ENCODE peak calls at places on chromosome 15, in nine cellular contexts. D, W, I, Y, L, P, X, N and C are unnamed samples.

GRCh38 chr15:23806980-23807379 is 119.9 kb upstream of the NDN start:
- DNase-seq in L (no peak), D (no peak), I (no peak), W (no peak), N (no peak), Y (no peak), P (no peak), X (no peak), C (no peak)

GRCh38 chr15:78750566-78750965 is 60.7 kb downstream of the ADAMTS7 start:
- DNase-seq in W (no peak), N (no peak), L (no peak), D (peak; percentile 12), I (no peak), P (no peak), X (no peak), Y (no peak), C (peak; percentile 12)

GRCh38 chr15:25242957-25243799 is 195.6 kb downstream of the UBE3A start:
- DNase-seq in L (no peak), W (no peak), I (peak; percentile 12), D (no peak), Y (no peak), P (peak; percentile 6), X (no peak), N (no peak), C (peak; percentile 72)

GRCh38 chr15:71136159-71137137 is 21.2 kb downstream of the THSD4 start:
- DNase-seq in Y (peak; percentile 94), N (peak; percentile 50), L (no peak), W (no peak), D (peak; percentile 75), X (no peak), P (no peak), I (no peak), C (no peak)

GRCh38 chr15:98076021-98076816 is 115.7 kb downstream of the ARRDC4 start:
- DNase-seq in P (no peak), L (no peak), D (peak; percentile 1), X (no peak), Y (no peak), I (no peak), N (no peak), W (no peak), C (peak; percentile 74)

GRCh38 chr15:70302360-70302759 is 204.6 kb upstream of the TLE3 start:
- DNase-seq in D (no peak), Y (no peak), L (no peak), W (no peak), I (no peak), P (no peak), X (no peak), N (no peak), C (no peak)

GRCh38 chr15:92226020-92226612 is 167.6 kb upstream of the ST8SIA2 start:
- DNase-seq in Y (no peak), L (no peak), P (no peak), I (no peak), X (no peak), N (no peak), D (no peak), W (no peak), C (no peak)

GRCh38 chr15:84818221-84819131 is 1.3 kb downstream of the ALPK3 start:
- DNase-seq in Y (peak; percentile 61), P (no peak), L (no peak), W (no peak), D (peak; percentile 17), N (no peak), X (no peak), I (no peak), C (no peak)

GRCh38 chr15:88918738-88919137 is 5.6 kb upstream of the MFGE8 start:
- DNase-seq in Y (peak; percentile 98), P (no peak), W (no peak), D (peak; percentile 99), N (peak; percentile 97), X (no peak), I (no peak), L (no peak), C (no peak)

GRCh38 chr15:99090011-99090699 is 14.7 kb upstream of the SYNM start:
- DNase-seq in W (no peak), P (peak; percentile 23), Y (no peak), X (no peak), N (no peak), D (no peak), I (no peak), L (no peak), C (no peak)

GRCh38 chr15:52256930-52257733 is 38.5 kb downstream of the MYO5C start:
- DNase-seq in L (no peak), N (no peak), P (no peak), Y (no peak), W (no peak), X (no peak), I (no peak), D (peak; percentile 15), C (no peak)

GRCh38 chr15:71183063-71183462 is 67.8 kb downstream of the THSD4 start:
- DNase-seq in I (no peak), Y (no peak), D (no peak), P (no peak), N (no peak), X (no peak), L (no peak), W (no peak), C (no peak)

GRCh38 chr15:27990411-27991338 is 108.4 kb downstream of the OCA2 start:
- DNase-seq in X (no peak), I (no peak), L (no peak), N (no peak), P (no peak), W (no peak), Y (no peak), D (no peak), C (no peak)

GRCh38 chr15:20357139-20358065 is 184.2 kb downstream of the GOLGA6L6 start:
- DNase-seq in N (no peak), D (no peak), Y (no peak), P (peak; percentile 24), X (no peak), W (no peak), I (no peak), L (no peak), C (no peak)

GRCh38 chr15:41695750-41696436 is 35.7 kb downstream of the MGA start:
- DNase-seq in I (no peak), N (no peak), Y (peak; percentile 59), X (no peak), L (peak; percentile 14), W (no peak), P (no peak), D (peak; percentile 71), C (no peak)

GRCh38 chr15:44667039-44667360 is 3.5 kb upstream of the SPG11 start:
- DNase-seq in Y (no peak), I (no peak), D (no peak), W (no peak), L (no peak), X (no peak), P (no peak), N (no peak), C (no peak)

GRCh38 chr15:80420658-80421057 is 16.5 kb downstream of the ARNT2 start:
- DNase-seq in Y (no peak), D (no peak), W (no peak), P (no peak), I (no peak), X (no peak), N (no peak), L (no peak), C (no peak)

GRCh38 chr15:91710072-91710471 is 143.4 kb upstream of the SLCO3A1 start:
- DNase-seq in W (no peak), P (no peak), L (no peak), Y (peak; percentile 71), D (no peak), I (no peak), N (no peak), X (no peak), C (no peak)

GRCh38 chr15:39397883-39398282 is 183.0 kb upstream of the THBS1 start:
- DNase-seq in Y (no peak), N (no peak), W (no peak), X (no peak), D (no peak), P (no peak), L (no peak), I (no peak), C (no peak)

GRCh38 chr15:67753901-67754300 is 71.4 kb upstream of the SKOR1 start:
- DNase-seq in D (no peak), X (no peak), L (no peak), Y (no peak), N (no peak), P (no peak), W (no peak), I (no peak), C (no peak)

GRCh38 chr15:58522865-58523264 is 91.1 kb downstream of the LIPC start:
- DNase-seq in L (no peak), N (no peak), X (no peak), Y (no peak), D (no peak), P (no peak), I (no peak), W (no peak), C (peak; percentile 62)

GRCh38 chr15:81491414-81492101 is 117.5 kb upstream of the TMC3 start:
- DNase-seq in I (no peak), D (no peak), Y (no peak), P (no peak), W (no peak), L (no peak), N (no peak), X (no peak), C (no peak)

GRCh38 chr15:101499863-101500713 is 10.6 kb upstream of the PCSK6 start:
- DNase-seq in L (no peak), I (peak; percentile 58), Y (peak; percentile 46), X (no peak), P (no peak), D (no peak), W (no peak), N (no peak), C (no peak)

GRCh38 chr15:85943825-85944224 is 135.8 kb upstream of the AGBL1 start:
- DNase-seq in Y (no peak), X (no peak), W (no peak), L (no peak), D (no peak), I (no peak), N (no peak), P (no peak), C (no peak)

GRCh38 chr15:44010114-44010513 is 183.3 kb downstream of the WDR76 start:
- DNase-seq in N (peak; percentile 31), X (no peak), W (no peak), I (no peak), P (no peak), D (peak; percentile 49), L (no peak), Y (peak; percentile 72), C (no peak)

GRCh38 chr15:64877435-64877834 is 34.3 kb upstream of the ANKDD1A start:
- DNase-seq in N (no peak), X (no peak), D (peak; percentile 42), L (no peak), P (no peak), I (no peak), W (no peak), Y (no peak), C (peak; percentile 88)

GRCh38 chr15:44720460-44721185 is 9.3 kb downstream of the B2M start:
- DNase-seq in N (no peak), D (no peak), L (no peak), I (no peak), Y (no peak), P (no peak), W (no peak), X (no peak), C (no peak)

GRCh38 chr15:58924326-58924725 is 9.2 kb downstream of the SLTM start:
- DNase-seq in W (no peak), P (no peak), N (no peak), Y (no peak), I (no peak), L (no peak), D (peak; percentile 84), X (no peak), C (no peak)

GRCh38 chr15:72782993-72783562 is 480 bp downstream of the ADPGK start:
- DNase-seq in L (peak; percentile 16), X (peak; percentile 8), D (peak; percentile 40), Y (no peak), W (no peak), N (peak; percentile 14), I (peak; percentile 24), P (no peak), C (no peak)

GRCh38 chr15:50344006-50344464 is 11.0 kb downstream of the GABPB1 start:
- DNase-seq in X (no peak), P (no peak), Y (no peak), W (no peak), D (no peak), I (no peak), N (no peak), L (no peak), C (no peak)

GRCh38 chr15:101057841-101058407 is 138.8 kb downstream of the LRRK1 start:
- DNase-seq in L (no peak), Y (no peak), X (no peak), N (no peak), P (no peak), D (no peak), W (no peak), I (no peak), C (no peak)